ENCODE peak calls at places on chromosomes 13 and 19, in nine cellular contexts. One of them, this sample, is unnamed.
A peak's percentile ranks its signal among the peaks of the same experiment; 100 is the strongest.

GRCh38 chr19:13122980-13123957 is 5.2 kb downstream of the NACC1 start:
- DNase-seq in brain microvascular endothelial cell: no peak
- DNase-seq in mucosa of descending colon: no peak
- DNase-seq in OCI-LY7: no peak
- DNase-seq in left lung: no peak
- DNase-seq in epithelial cell of esophagus: no peak
- DNase-seq in PC-9: no peak
- DNase-seq in AG04449: no peak
- DNase-seq in adrenal gland: no peak
- DNase-seq in this sample: no peak

GRCh38 chr13:33519561-33520479 is 234.3 kb upstream of the STARD13 start:
- DNase-seq in AG04449: peak; percentile 85
- DNase-seq in PC-9: no peak
- DNase-seq in left lung: no peak
- DNase-seq in brain microvascular endothelial cell: peak; percentile 93
- DNase-seq in adrenal gland: no peak
- DNase-seq in epithelial cell of esophagus: no peak
- DNase-seq in mucosa of descending colon: no peak
- DNase-seq in OCI-LY7: no peak
- DNase-seq in this sample: peak; percentile 86

GRCh38 chr13:27018882-27019281 is 152.7 kb downstream of the USP12 start:
- DNase-seq in mucosa of descending colon: no peak
- DNase-seq in brain microvascular endothelial cell: no peak
- DNase-seq in left lung: no peak
- DNase-seq in epithelial cell of esophagus: no peak
- DNase-seq in adrenal gland: no peak
- DNase-seq in PC-9: no peak
- DNase-seq in OCI-LY7: no peak
- DNase-seq in AG04449: no peak
- DNase-seq in this sample: no peak

GRCh38 chr19:34393629-34394028 is 10.6 kb upstream of the PDCD2L start:
- DNase-seq in adrenal gland: no peak
- DNase-seq in epithelial cell of esophagus: no peak
- DNase-seq in AG04449: no peak
- DNase-seq in left lung: no peak
- DNase-seq in mucosa of descending colon: no peak
- DNase-seq in brain microvascular endothelial cell: no peak
- DNase-seq in PC-9: no peak
- DNase-seq in OCI-LY7: no peak
- DNase-seq in this sample: no peak

GRCh38 chr13:44078806-44079378 is 199.2 kb downstream of the LACC1 start:
- DNase-seq in AG04449: no peak
- DNase-seq in left lung: no peak
- DNase-seq in mucosa of descending colon: no peak
- DNase-seq in brain microvascular endothelial cell: no peak
- DNase-seq in adrenal gland: no peak
- DNase-seq in PC-9: no peak
- DNase-seq in OCI-LY7: no peak
- DNase-seq in epithelial cell of esophagus: no peak
- DNase-seq in this sample: no peak

GRCh38 chr19:4077800-4078683 is 11.3 kb upstream of the ZBTB7A start:
- DNase-seq in mucosa of descending colon: peak; percentile 89
- DNase-seq in left lung: no peak
- DNase-seq in epithelial cell of esophagus: no peak
- DNase-seq in adrenal gland: peak; percentile 54
- DNase-seq in OCI-LY7: peak; percentile 55
- DNase-seq in brain microvascular endothelial cell: no peak
- DNase-seq in AG04449: no peak
- DNase-seq in PC-9: no peak
- DNase-seq in this sample: no peak

GRCh38 chr19:46741447-46741846 is 4.4 kb upstream of the FKRP start:
- DNase-seq in PC-9: no peak
- DNase-seq in adrenal gland: no peak
- DNase-seq in OCI-LY7: no peak
- DNase-seq in epithelial cell of esophagus: no peak
- DNase-seq in brain microvascular endothelial cell: no peak
- DNase-seq in mucosa of descending colon: no peak
- DNase-seq in AG04449: no peak
- DNase-seq in left lung: no peak
- DNase-seq in this sample: no peak

GRCh38 chr13:23598371-23598770 is 28.2 kb downstream of the TNFRSF19 start:
- DNase-seq in PC-9: no peak
- DNase-seq in brain microvascular endothelial cell: no peak
- DNase-seq in OCI-LY7: no peak
- DNase-seq in AG04449: no peak
- DNase-seq in left lung: no peak
- DNase-seq in adrenal gland: no peak
- DNase-seq in epithelial cell of esophagus: no peak
- DNase-seq in mucosa of descending colon: no peak
- DNase-seq in this sample: no peak

GRCh38 chr19:49423278-49423984 is at the start of gene PTH2:
- DNase-seq in brain microvascular endothelial cell: no peak
- DNase-seq in mucosa of descending colon: no peak
- DNase-seq in AG04449: no peak
- DNase-seq in left lung: no peak
- DNase-seq in OCI-LY7: no peak
- DNase-seq in PC-9: no peak
- DNase-seq in epithelial cell of esophagus: no peak
- DNase-seq in adrenal gland: no peak
- DNase-seq in this sample: no peak
- H3K4me3 ChIP-seq in brain microvascular endothelial cell: no peak within 1 kb of the TSS
- H3K4me3 ChIP-seq in mucosa of descending colon: no peak within 1 kb of the TSS
- H3K4me3 ChIP-seq in AG04449: no peak within 1 kb of the TSS
- H3K4me3 ChIP-seq in left lung: no peak within 1 kb of the TSS
- H3K4me3 ChIP-seq in OCI-LY7: no peak within 1 kb of the TSS
- H3K4me3 ChIP-seq in PC-9: no peak within 1 kb of the TSS
- H3K4me3 ChIP-seq in epithelial cell of esophagus: no peak within 1 kb of the TSS
- H3K4me3 ChIP-seq in adrenal gland: no peak within 1 kb of the TSS
- H3K4me3 ChIP-seq in this sample: no peak within 1 kb of the TSS

DNA sequence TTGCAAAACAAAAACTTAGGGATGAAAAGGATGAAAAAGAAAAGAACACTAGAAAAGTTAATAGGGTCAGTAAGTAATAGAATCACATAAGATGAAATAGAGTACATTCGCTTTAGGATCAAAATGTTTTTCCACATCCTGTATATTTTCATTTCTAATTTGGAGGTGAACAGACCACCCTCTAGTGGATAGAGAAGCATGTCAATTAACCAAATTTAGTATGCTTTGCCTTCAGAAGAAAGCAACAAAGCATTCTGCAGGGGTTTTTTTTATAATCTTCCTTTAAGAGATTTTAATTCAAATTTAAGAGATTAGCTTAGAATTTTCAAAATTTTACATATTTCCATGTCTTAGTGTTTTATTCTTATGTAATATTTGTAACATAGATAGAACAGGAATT is 610.9 kb upstream of the SGCG start:
- DNase-seq in OCI-LY7: no peak
- DNase-seq in left lung: no peak
- DNase-seq in brain microvascular endothelial cell: no peak
- DNase-seq in PC-9: no peak
- DNase-seq in epithelial cell of esophagus: no peak
- DNase-seq in adrenal gland: no peak
- DNase-seq in AG04449: no peak
- DNase-seq in mucosa of descending colon: no peak
- DNase-seq in this sample: no peak
- TF ChIP-seq CTCF in OCI-LY7: peak; percentile 19
- TF ChIP-seq CTCF in left lung: no peak
- TF ChIP-seq CTCF in brain microvascular endothelial cell: no peak
- TF ChIP-seq CTCF in PC-9: no peak
- TF ChIP-seq CTCF in epithelial cell of esophagus: no peak
- TF ChIP-seq CTCF in adrenal gland: peak; percentile 11
- TF ChIP-seq CTCF in AG04449: no peak
- TF ChIP-seq CTCF in mucosa of descending colon: no peak
- TF ChIP-seq CTCF in this sample: no peak

DNA sequence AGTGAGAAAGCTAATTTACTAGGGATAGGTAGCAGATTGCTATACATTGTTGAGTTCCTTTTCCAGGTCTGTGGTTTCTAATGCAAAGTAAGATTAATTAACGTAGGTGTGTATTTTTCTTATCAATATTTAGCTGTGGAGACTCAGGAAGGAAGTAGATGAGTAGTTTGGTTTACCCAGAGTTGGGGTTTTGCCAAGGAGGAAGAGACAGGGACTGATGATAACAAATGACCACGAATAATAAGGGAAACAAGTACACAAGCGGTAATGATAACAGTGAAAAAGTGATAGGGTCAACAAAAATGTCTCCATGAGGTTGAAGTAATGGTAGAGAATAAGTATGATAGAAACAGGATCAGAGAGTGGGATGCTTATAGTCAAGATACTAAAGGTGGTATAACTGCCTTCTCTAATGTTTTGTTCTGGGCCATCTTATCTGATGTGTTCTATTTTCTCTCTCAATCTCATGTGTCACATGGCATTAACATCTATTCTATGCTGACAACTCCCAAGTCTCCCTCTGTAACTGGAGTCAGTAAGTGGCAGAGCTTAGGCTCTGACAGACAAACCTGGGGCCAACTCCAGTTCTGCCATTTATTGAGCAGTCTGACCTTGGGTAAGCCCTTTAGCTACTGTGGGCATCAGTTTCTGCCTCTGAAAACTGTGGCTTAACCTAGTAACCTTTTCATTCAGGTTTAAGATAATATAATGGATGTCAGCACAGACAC is 8.8 kb downstream of the OBI1 start:
- DNase-seq in mucosa of descending colon: no peak
- DNase-seq in brain microvascular endothelial cell: no peak
- DNase-seq in AG04449: no peak
- DNase-seq in OCI-LY7: no peak
- DNase-seq in left lung: no peak
- DNase-seq in adrenal gland: no peak
- DNase-seq in PC-9: no peak
- DNase-seq in epithelial cell of esophagus: no peak
- DNase-seq in this sample: no peak
- H3K4me3 ChIP-seq in mucosa of descending colon: no peak overlapping the region
- H3K4me3 ChIP-seq in brain microvascular endothelial cell: no peak overlapping the region
- H3K4me3 ChIP-seq in AG04449: no peak overlapping the region
- H3K4me3 ChIP-seq in OCI-LY7: no peak overlapping the region
- H3K4me3 ChIP-seq in left lung: no peak overlapping the region
- H3K4me3 ChIP-seq in adrenal gland: no peak overlapping the region
- H3K4me3 ChIP-seq in PC-9: no peak overlapping the region
- H3K4me3 ChIP-seq in epithelial cell of esophagus: no peak overlapping the region
- H3K4me3 ChIP-seq in this sample: no peak overlapping the region

GRCh38 chr19:52351512-52351911 is 15.5 kb downstream of the ZNF610 start:
- DNase-seq in PC-9: no peak
- DNase-seq in adrenal gland: no peak
- DNase-seq in left lung: no peak
- DNase-seq in brain microvascular endothelial cell: no peak
- DNase-seq in AG04449: no peak
- DNase-seq in mucosa of descending colon: no peak
- DNase-seq in OCI-LY7: peak; percentile 51
- DNase-seq in epithelial cell of esophagus: no peak
- DNase-seq in this sample: no peak
- TF ChIP-seq CTCF in PC-9: no peak
- TF ChIP-seq CTCF in adrenal gland: no peak
- TF ChIP-seq CTCF in left lung: no peak
- TF ChIP-seq CTCF in brain microvascular endothelial cell: peak; percentile 6
- TF ChIP-seq CTCF in AG04449: no peak
- TF ChIP-seq CTCF in mucosa of descending colon: no peak
- TF ChIP-seq CTCF in OCI-LY7: peak; percentile 69
- TF ChIP-seq CTCF in epithelial cell of esophagus: no peak
- TF ChIP-seq CTCF in this sample: no peak

DNA sequence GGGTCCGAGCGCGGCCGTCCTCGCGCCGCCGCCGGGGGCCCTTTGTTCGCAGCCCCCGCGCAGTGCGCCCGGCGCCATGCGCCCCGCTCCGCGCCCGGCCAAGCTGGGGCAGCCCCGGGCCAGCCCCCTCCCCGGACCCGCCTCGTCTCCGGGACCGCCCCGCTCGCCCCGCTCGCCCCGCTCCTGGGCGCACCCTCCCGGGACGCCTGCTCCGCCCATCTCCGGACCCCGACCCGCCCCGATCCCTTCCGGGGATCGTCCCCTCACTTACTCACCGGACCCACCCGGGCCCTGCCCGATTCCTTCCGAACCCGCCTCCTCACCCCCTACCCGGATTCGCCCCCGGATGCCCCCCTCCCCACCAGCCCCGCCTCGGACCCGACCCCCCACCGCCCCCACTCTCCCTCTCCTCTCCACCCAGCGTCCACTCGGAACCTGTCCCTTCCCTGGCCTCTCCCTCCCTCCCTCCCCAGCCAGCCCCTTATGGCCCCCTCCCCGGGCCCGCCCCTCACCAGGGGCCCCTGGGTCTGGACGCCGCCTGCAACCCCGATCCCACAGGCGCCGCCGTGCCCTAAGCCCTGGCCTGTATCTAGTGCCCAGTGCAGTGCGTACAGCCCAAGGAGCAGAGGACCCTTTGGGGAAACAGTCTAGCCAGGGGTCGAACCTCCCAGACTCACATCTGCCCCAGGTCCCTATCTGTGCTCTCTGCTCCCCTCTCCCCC is at the start of gene CPAMD8:
- DNase-seq in OCI-LY7: no peak
- DNase-seq in adrenal gland: no peak
- DNase-seq in epithelial cell of esophagus: no peak
- DNase-seq in brain microvascular endothelial cell: no peak
- DNase-seq in AG04449: no peak
- DNase-seq in left lung: no peak
- DNase-seq in mucosa of descending colon: no peak
- DNase-seq in PC-9: no peak
- DNase-seq in this sample: no peak
- H3K4me3 ChIP-seq in OCI-LY7: no peak within 1 kb of the TSS
- H3K4me3 ChIP-seq in adrenal gland: no peak within 1 kb of the TSS
- H3K4me3 ChIP-seq in epithelial cell of esophagus: peak within 1 kb of the TSS; percentile 8
- H3K4me3 ChIP-seq in brain microvascular endothelial cell: no peak within 1 kb of the TSS
- H3K4me3 ChIP-seq in AG04449: no peak within 1 kb of the TSS
- H3K4me3 ChIP-seq in left lung: peak within 1 kb of the TSS; percentile 15
- H3K4me3 ChIP-seq in mucosa of descending colon: no peak within 1 kb of the TSS
- H3K4me3 ChIP-seq in PC-9: peak within 1 kb of the TSS; percentile 92
- H3K4me3 ChIP-seq in this sample: no peak within 1 kb of the TSS

DNA sequence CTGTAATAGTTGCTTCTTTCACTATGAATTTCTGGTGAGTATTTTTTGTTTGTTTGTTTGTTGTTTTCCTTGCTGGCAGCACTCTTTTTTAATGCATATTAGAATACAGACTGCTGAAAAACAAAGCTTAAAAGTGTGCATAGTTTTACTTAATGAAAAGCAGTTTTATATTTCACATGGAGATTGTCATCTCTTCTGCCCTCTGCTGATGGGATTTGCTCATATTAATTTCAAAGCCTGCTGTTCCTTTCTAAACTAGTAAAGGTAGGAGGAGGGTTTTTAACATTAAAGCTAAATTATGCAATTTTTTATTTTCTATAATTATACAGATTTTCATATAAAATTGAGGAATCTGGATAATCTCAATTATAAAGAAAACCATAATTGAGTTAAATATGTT is 692.6 kb upstream of the SLITRK1 start:
- DNase-seq in epithelial cell of esophagus: peak; percentile 31
- DNase-seq in adrenal gland: no peak
- DNase-seq in OCI-LY7: no peak
- DNase-seq in brain microvascular endothelial cell: peak; percentile 12
- DNase-seq in PC-9: no peak
- DNase-seq in mucosa of descending colon: no peak
- DNase-seq in left lung: no peak
- DNase-seq in AG04449: peak; percentile 4
- DNase-seq in this sample: peak; percentile 11
- TF ChIP-seq CTCF in epithelial cell of esophagus: peak; percentile 55
- TF ChIP-seq CTCF in adrenal gland: no peak
- TF ChIP-seq CTCF in OCI-LY7: peak; percentile 52
- TF ChIP-seq CTCF in brain microvascular endothelial cell: peak; percentile 44
- TF ChIP-seq CTCF in PC-9: peak; percentile 22
- TF ChIP-seq CTCF in mucosa of descending colon: no peak
- TF ChIP-seq CTCF in left lung: no peak
- TF ChIP-seq CTCF in AG04449: peak; percentile 22
- TF ChIP-seq CTCF in this sample: peak; percentile 45

GRCh38 chr19:10290876-10291553 is 1.3 kb downstream of the ICAM5 start:
- DNase-seq in AG04449: no peak
- DNase-seq in left lung: peak; percentile 84
- DNase-seq in adrenal gland: no peak
- DNase-seq in mucosa of descending colon: peak; percentile 86
- DNase-seq in brain microvascular endothelial cell: no peak
- DNase-seq in epithelial cell of esophagus: peak; percentile 59
- DNase-seq in OCI-LY7: peak; percentile 42
- DNase-seq in PC-9: no peak
- DNase-seq in this sample: no peak
- H3K4me3 ChIP-seq in AG04449: peak overlapping the region; percentile 60
- H3K4me3 ChIP-seq in left lung: peak overlapping the region; percentile 48
- H3K4me3 ChIP-seq in adrenal gland: no peak overlapping the region
- H3K4me3 ChIP-seq in mucosa of descending colon: no peak overlapping the region
- H3K4me3 ChIP-seq in brain microvascular endothelial cell: peak overlapping the region; percentile 39
- H3K4me3 ChIP-seq in epithelial cell of esophagus: peak overlapping the region; percentile 53
- H3K4me3 ChIP-seq in OCI-LY7: peak overlapping the region; percentile 68
- H3K4me3 ChIP-seq in PC-9: peak overlapping the region; percentile 78
- H3K4me3 ChIP-seq in this sample: peak overlapping the region; percentile 59